ENCODE peak calls at places on chromosomes 13 and 19, in eight cellular contexts. X is stimulated activated CD4-positive, alpha-beta T cell treated with anti-CD3 and anti-CD28 coated beads, Interleukin-1b, Interleukin-23, amount 100 ng/mL, for 1 hour; N is GM12892; U is NCI-H1092; Y is endodermal cell; Q is astrocyte of the cerebellum; V is adipocyte; W is lung. M is an unnamed sample.

GRCh38 chr19:4694211-4694987 is 24.3 kb upstream of the MYDGF start:
- DNase-seq in N (no peak), Q (peak; percentile 94), X (no peak), Y (no peak), V (peak; percentile 28), W (no peak), U (no peak), M (no peak)

GRCh38 chr19:6066661-6067646 is 43.3 kb downstream of the RFX2 start:
- DNase-seq in X (no peak), N (no peak), U (peak; percentile 98), V (peak; percentile 94), Q (peak; percentile 95), Y (peak; percentile 92), W (peak; percentile 88), M (peak; percentile 79)

GRCh38 chr13:113357529-113357928 is 6.4 kb downstream of the GRTP1 start:
- DNase-seq in Y (no peak), N (no peak), U (no peak), X (no peak), V (peak; percentile 35), Q (peak; percentile 55), W (no peak), M (no peak)

GRCh38 chr13:61766667-61767058 is 351.0 kb upstream of the PCDH20 start:
- DNase-seq in X (no peak), V (no peak), Q (no peak), W (no peak), Y (peak; percentile 39), N (no peak), U (no peak), M (no peak)

GRCh38 chr13:110415669-110416068 is 108.6 kb downstream of the COL4A2 start:
- DNase-seq in W (no peak), U (no peak), Y (peak; percentile 80), Q (no peak), V (no peak), X (no peak), N (no peak), M (peak; percentile 61)

GRCh38 chr13:78960881-78961280 is 301.9 kb upstream of the OBI1 start:
- DNase-seq in W (peak; percentile 38), Y (no peak), Q (no peak), N (no peak), X (no peak), U (peak; percentile 13), V (no peak), M (peak; percentile 24)

GRCh38 chr13:66348745-66349720 is 881.1 kb downstream of the PCDH9 start:
- DNase-seq in W (peak; percentile 34), N (no peak), Y (no peak), V (peak; percentile 25), X (no peak), U (peak; percentile 45), Q (no peak), M (no peak)

GRCh38 chr13:74907788-74908187 is 574.2 kb downstream of the TBC1D4 start:
- DNase-seq in N (no peak), Q (no peak), V (no peak), Y (no peak), W (no peak), U (no peak), X (no peak), M (no peak)

GRCh38 chr13:35854286-35854685 is 276.9 kb downstream of the DCLK1 start:
- DNase-seq in U (no peak), Y (no peak), W (no peak), N (no peak), V (no peak), Q (no peak), X (no peak), M (no peak)

GRCh38 chr13:74128171-74128767 is 5.9 kb downstream of the KLF12 start:
- DNase-seq in N (no peak), W (no peak), V (peak; percentile 59), X (no peak), U (no peak), Y (no peak), Q (no peak), M (no peak)

GRCh38 chr19:56748443-56748842 is 76.9 kb upstream of the ZNF835 start:
- DNase-seq in Y (no peak), V (peak; percentile 36), U (no peak), Q (no peak), W (no peak), X (no peak), N (no peak), M (no peak)

GRCh38 chr19:7182489-7182888 is 111.7 kb downstream of the INSR start:
- DNase-seq in X (no peak), N (no peak), Y (no peak), V (no peak), W (no peak), U (no peak), Q (no peak), M (no peak)

GRCh38 chr19:46497773-46498172 is 2.1 kb upstream of the PNMA8B start:
- DNase-seq in V (no peak), U (no peak), Q (no peak), N (no peak), Y (no peak), W (no peak), X (no peak), M (no peak)

GRCh38 chr13:89687066-89687465 is 1660.4 kb upstream of the MIR17HG start:
- DNase-seq in U (no peak), Y (no peak), Q (no peak), V (no peak), N (no peak), X (no peak), W (no peak), M (no peak)